ENCODE peak calls at places on chromosomes 13 and 19, in six cellular contexts. U is AG10803, X is psoas muscle, Y is HL-60, T is tibial nerve, L is WTC11. I is an unnamed sample.

GRCh38 chr13:22235285-22235949 is 564.5 kb downstream of the FGF9 start:
- DNase-seq in U (no peak), X (no peak), Y (no peak), T (no peak), L (no peak), I (no peak)

GRCh38 chr19:10290876-10291553 is 1.3 kb downstream of the ICAM5 start:
- DNase-seq in U (peak; percentile 41), X (no peak), Y (peak; percentile 29), T (no peak), L (peak; percentile 73), I (no peak)

GRCh38 chr19:38670921-38671398 is 23.5 kb downstream of the ACTN4 start:
- DNase-seq in U (peak; percentile 64), X (no peak), Y (no peak), T (no peak), L (no peak), I (no peak)

GRCh38 chr19:44662686-44663085 is 8.6 kb upstream of the CEACAM19 start:
- DNase-seq in U (peak; percentile 82), X (no peak), Y (no peak), T (no peak), L (no peak), I (no peak)

GRCh38 chr13:105763851-105764250 is 771.6 kb downstream of the EFNB2 start:
- DNase-seq in U (no peak), X (no peak), Y (no peak), T (no peak), L (no peak), I (no peak)

GRCh38 chr13:45333973-45334922 is 6.7 kb downstream of the TPT1 start:
- DNase-seq in U (peak; percentile 47), X (no peak), Y (peak; percentile 82), T (no peak), L (no peak), I (no peak)

GRCh38 chr19:10009269-10009665 is 1.0 kb downstream of the COL5A3 start:
- DNase-seq in U (peak; percentile 90), X (peak; percentile 82), Y (no peak), T (peak; percentile 44), L (peak; percentile 79), I (peak; percentile 82)

GRCh38 chr19:3949997-3950859 is 17.4 kb downstream of the NMRK2 start:
- DNase-seq in U (no peak), X (no peak), Y (no peak), T (no peak), L (no peak), I (no peak)

GRCh38 chr13:20673711-20674110 is 29.8 kb upstream of the IL17D start:
- DNase-seq in U (no peak), X (no peak), Y (no peak), T (no peak), L (no peak), I (no peak)

GRCh38 chr13:41345165-41345920 is 34.3 kb downstream of the NAA16 start:
- DNase-seq in U (no peak), X (no peak), Y (no peak), T (no peak), L (no peak), I (no peak)

GRCh38 chr19:50330365-50331078 is 1.3 kb upstream of the KCNC3 start:
- DNase-seq in U (peak; percentile 19), X (peak; percentile 83), Y (peak; percentile 4), T (peak; percentile 26), L (peak; percentile 96), I (peak; percentile 93)

GRCh38 chr19:6610934-6611370 is 20.0 kb upstream of the CD70 start:
- DNase-seq in U (peak; percentile 98), X (no peak), Y (no peak), T (no peak), L (no peak), I (no peak)

DNA sequence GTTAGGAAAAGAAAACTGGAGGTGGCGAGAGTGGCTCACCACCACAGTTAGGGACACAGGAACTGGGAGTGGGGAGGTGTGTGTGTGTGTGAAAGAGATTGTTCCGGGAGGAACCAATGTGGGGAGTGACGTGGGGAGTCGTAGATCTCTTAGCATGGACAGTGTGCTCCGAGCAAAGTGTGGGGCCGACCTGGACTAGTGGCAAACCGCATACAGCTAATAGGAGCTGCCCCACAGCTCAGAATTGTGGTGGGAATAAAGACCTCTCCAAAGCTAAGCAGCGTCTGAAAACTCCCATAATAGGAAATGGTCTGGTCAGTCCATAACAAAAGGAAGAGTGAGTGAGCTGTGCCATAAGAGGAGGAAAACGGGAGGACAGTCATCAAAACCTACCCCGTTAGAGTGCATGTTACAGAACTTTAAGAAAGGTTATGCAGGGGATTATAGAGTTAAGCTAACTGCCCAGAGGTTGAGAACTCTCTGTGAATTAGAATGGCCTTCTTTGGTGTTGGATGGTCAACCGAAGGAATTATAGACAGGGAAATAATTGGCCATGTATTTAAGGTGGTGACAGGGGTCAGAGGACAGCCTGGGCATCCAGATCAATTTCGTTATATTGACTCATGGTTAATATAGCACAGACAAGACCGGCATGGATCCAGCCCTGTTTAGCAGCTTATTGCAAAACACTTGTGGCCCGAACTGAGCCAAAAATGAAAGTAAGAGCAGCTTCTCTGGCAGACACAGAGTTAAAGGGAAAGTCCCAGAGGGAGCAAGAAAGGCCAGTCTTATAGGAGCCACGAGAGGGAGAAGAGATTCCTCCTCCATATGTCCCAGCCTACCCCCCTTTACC is 8.9 kb upstream of the SLC15A1 start:
- DNase-seq in U (peak; percentile 78), X (no peak), Y (no peak), T (no peak), L (no peak), I (no peak)
- TF ChIP-seq CTCF in U (peak; percentile 4), X (no peak), Y (no peak), T (no peak), L (no peak), I (no peak)

DNA sequence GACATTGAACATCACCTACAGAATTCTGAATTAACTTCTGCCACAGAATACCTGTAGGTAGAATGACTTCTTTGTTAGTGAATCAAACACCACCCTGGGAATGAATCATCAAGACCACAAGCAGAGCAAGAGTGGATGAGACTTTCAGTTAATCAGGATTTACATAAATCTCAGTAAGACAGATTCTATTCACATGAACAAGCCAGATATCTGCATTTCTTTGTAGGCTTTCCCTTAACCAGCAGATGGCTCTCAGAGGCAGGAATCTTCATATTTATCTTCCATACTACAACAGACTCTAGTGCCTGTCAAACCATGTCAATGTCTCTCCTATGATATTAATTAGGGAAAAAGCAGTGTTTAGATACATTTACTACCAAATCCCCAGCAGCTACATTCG is 412.1 kb downstream of the KLF12 start:
- DNase-seq in U (peak; percentile 36), X (no peak), Y (no peak), T (no peak), L (no peak), I (no peak)
- TF ChIP-seq CTCF in U (peak; percentile 56), X (no peak), Y (no peak), T (no peak), L (no peak), I (no peak)

DNA sequence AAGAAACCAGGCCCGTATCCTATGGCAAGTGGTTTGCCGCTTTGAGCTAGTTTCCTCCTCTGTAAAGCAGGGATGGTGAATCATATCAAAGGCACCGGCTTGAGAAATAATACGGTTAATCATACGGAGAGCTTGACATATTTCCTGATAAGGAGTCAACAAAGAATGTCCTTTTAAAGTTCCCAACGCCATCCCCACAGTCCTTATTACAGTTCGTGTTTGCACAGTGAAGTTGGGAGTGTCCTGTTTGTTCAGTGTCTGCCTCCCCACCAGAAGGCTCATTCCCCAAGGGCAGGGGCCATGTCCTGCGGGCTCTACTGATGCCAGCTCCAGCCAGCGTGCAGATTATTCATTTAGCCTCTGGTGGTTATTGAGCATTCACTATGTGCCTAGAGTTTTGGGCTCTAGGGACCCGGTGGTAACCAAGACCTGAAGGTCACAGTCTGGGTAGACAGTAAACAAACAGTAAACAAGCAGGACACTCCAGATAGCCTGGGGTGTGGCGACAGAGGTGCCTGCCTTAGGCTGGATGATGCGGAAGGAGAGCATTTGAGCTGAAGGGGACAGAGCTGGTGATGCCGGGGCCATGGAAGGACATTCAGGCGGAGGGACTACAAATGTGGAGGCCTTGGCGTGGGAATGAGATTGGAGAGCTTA is 6.3 kb downstream of the GRAMD1A start:
- DNase-seq in U (no peak), X (no peak), Y (no peak), T (no peak), L (no peak), I (no peak)
- TF ChIP-seq CTCF in U (no peak), X (no peak), Y (no peak), T (no peak), L (no peak), I (no peak)

DNA sequence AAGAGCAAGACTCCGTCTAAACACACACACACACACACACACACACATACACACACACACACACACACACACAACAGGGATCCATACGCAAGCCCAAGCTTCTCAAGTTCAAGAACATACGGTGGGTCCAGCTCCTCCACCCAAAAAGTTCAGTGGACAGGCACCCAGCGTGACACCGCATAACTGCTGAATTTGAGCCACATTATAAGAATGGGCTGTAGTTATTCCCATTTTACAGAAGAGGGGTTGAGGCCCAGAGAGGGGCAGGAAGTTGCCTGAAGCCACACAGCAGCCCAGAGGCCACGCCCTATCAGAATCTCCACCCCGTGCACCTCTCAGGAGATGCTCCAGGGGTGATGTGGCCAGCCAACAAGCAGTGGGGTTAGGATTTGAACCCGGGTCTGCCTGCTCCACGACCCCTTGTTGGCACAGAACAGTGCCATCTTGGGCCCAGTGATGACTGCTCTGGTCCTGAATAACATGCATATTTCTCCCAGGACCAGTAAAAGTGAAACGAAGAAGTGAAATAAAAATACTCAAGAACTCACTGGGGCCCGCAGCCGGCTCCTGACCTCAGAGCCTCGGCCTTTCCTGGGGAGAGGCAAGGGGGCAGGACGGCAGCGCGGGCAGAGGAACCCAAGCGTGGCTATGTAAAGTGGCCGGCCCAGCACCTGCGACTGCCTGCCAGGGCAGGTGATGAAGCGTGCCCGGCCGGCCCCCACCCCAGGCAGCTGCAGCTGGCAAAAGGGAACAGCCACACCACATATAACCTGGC is 61.9 kb downstream of the AP1M1 start:
- DNase-seq in U (no peak), X (no peak), Y (no peak), T (no peak), L (no peak), I (no peak)
- TF ChIP-seq CTCF in U (no peak), X (no peak), Y (no peak), T (no peak), L (no peak), I (no peak)